ENCODE peak calls at places on chromosome 22, in six cellular contexts. J is A549, L is GM23248, C is substantia nigra, P is H9, F is heart left ventricle. T is an unnamed sample.

GRCh38 chr22:20083891-20084546 is 4.0 kb downstream of the DGCR8 start:
- DNase-seq in C (no peak), F (no peak), L (no peak), J (no peak), P (no peak), T (no peak)

GRCh38 chr22:25658641-25659040 is 83.3 kb upstream of the MYO18B start:
- DNase-seq in P (no peak), F (no peak), J (no peak), C (no peak), L (peak; percentile 11), T (no peak)

GRCh38 chr22:40241200-40241763 is 63.6 kb downstream of the TNRC6B start:
- DNase-seq in L (no peak), P (peak; percentile 3), F (no peak), J (no peak), C (no peak), T (no peak)

GRCh38 chr22:19448076-19448607 is 631 bp upstream of the C22orf39 start:
- DNase-seq in P (peak; percentile 47), J (peak; percentile 39), C (no peak), F (no peak), L (peak; percentile 88), T (no peak)

GRCh38 chr22:35054064-35054463 is 11.9 kb upstream of the ISX start:
- DNase-seq in F (no peak), C (no peak), J (no peak), P (no peak), L (no peak), T (no peak)

GRCh38 chr22:49201046-49201970 is 626.4 kb downstream of the BRD1 start:
- DNase-seq in C (no peak), J (no peak), F (peak; percentile 13), L (no peak), P (peak; percentile 14), T (no peak)

GRCh38 chr22:29149841-29150555 is 55.7 kb upstream of the EMID1 start:
- DNase-seq in F (no peak), L (no peak), P (peak; percentile 22), J (no peak), C (peak; percentile 73), T (no peak)

GRCh38 chr22:39994046-39994565 is 648 bp upstream of the FAM83F start:
- DNase-seq in C (no peak), L (no peak), F (no peak), P (no peak), J (no peak), T (no peak)

GRCh38 chr22:22763512-22763911 is 119.1 kb downstream of the GGTLC2 start:
- DNase-seq in F (no peak), C (no peak), P (no peak), J (no peak), L (no peak), T (no peak)

GRCh38 chr22:27378343-27378800 is 423.2 kb downstream of the MN1 start:
- DNase-seq in J (no peak), F (no peak), P (no peak), C (no peak), L (no peak), T (no peak)

GRCh38 chr22:24952837-24953293 is 349 bp downstream of the KIAA1671 start:
- DNase-seq in F (peak; percentile 33), L (peak; percentile 80), J (peak; percentile 73), P (peak; percentile 81), C (no peak), T (peak; percentile 65)

GRCh38 chr22:18133452-18133851 is 16.5 kb upstream of the USP18 start:
- DNase-seq in J (no peak), P (no peak), F (no peak), L (no peak), C (no peak), T (no peak)

GRCh38 chr22:22698263-22698750 is 53.9 kb downstream of the GGTLC2 start:
- DNase-seq in C (no peak), F (no peak), P (no peak), L (no peak), J (no peak), T (no peak)

GRCh38 chr22:39520874-39521857 is 804 bp downstream of the ATF4 start:
- DNase-seq in F (peak; percentile 89), J (no peak), L (peak; percentile 92), C (no peak), P (no peak), T (no peak)

GRCh38 chr22:17230239-17230638 is 11.0 kb upstream of the ADA2 start:
- DNase-seq in L (no peak), J (no peak), P (no peak), F (no peak), C (no peak), T (no peak)

GRCh38 chr22:18987765-18988164 is 51.7 kb upstream of the PRODH start:
- DNase-seq in J (peak; percentile 24), F (no peak), P (peak; percentile 77), L (peak; percentile 5), C (no peak), T (no peak)

GRCh38 chr22:49433717-49434611 is 393.7 kb downstream of the BRD1 start:
- DNase-seq in P (peak; percentile 71), L (no peak), F (no peak), C (no peak), J (peak; percentile 28), T (no peak)

GRCh38 chr22:20135846-20136602 is 4.4 kb downstream of the ZDHHC8 start:
- DNase-seq in L (no peak), C (no peak), P (no peak), J (no peak), F (no peak), T (no peak)

GRCh38 chr22:20437253-20438065 is at the start of gene SCARF2:
- DNase-seq in F (peak; percentile 81), L (peak; percentile 78), J (no peak), C (no peak), P (peak; percentile 70), T (no peak)

GRCh38 chr22:28977481-28977971 is 84.1 kb downstream of the C22orf31 start:
- DNase-seq in L (peak; percentile 25), F (no peak), J (no peak), P (no peak), C (no peak), T (no peak)

GRCh38 chr22:22021160-22021750 is 38.7 kb upstream of the TOP3B start:
- DNase-seq in J (no peak), F (no peak), C (no peak), P (no peak), L (peak; percentile 5), T (no peak)

GRCh38 chr22:27306771-27307170 is 494.8 kb downstream of the MN1 start:
- DNase-seq in P (no peak), L (no peak), C (no peak), F (no peak), J (no peak), T (no peak)

DNA sequence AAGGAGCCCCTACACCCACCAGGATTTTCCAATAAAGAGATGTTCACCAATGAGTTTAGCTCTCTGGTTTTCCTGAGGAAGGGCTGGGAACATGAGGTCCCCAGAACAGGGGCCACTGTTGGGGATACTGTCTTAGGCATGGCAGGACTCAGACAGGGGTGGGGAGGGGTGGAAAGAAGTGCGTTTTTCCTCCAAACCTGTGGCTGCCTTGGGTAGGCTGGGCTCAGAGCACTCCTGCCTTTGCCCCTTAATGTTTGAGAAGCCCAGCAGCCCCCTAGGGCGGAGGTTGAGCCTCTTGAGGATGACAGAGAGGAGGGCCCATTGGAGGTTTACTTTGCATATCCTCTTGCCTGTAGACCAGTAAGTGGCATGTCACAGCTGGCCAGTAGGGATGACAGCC is 10.6 kb downstream of the MTFP1 start:
- DNase-seq in C (no peak), L (no peak), P (no peak), F (no peak), J (no peak), T (no peak)
- H3K27ac ChIP-seq in C (no peak overlapping the region), L (no peak overlapping the region), P (no peak overlapping the region), F (no peak overlapping the region), J (no peak overlapping the region), T (no peak overlapping the region)

GRCh38 chr22:32632650-32633049 is 158.0 kb downstream of the FBXO7 start:
- DNase-seq in F (no peak), C (no peak), L (no peak), J (no peak), P (no peak), T (no peak)
- H3K27ac ChIP-seq in F (peak overlapping the region; percentile 22), C (no peak overlapping the region), L (no peak overlapping the region), J (no peak overlapping the region), P (no peak overlapping the region), T (no peak overlapping the region)

GRCh38 chr22:45527456-45527855 is 24.8 kb downstream of the FBLN1 start:
- DNase-seq in F (no peak), J (no peak), C (no peak), P (no peak), L (no peak), T (no peak)
- H3K27ac ChIP-seq in F (no peak overlapping the region), J (no peak overlapping the region), C (no peak overlapping the region), P (no peak overlapping the region), L (peak overlapping the region; percentile 35), T (no peak overlapping the region)

DNA sequence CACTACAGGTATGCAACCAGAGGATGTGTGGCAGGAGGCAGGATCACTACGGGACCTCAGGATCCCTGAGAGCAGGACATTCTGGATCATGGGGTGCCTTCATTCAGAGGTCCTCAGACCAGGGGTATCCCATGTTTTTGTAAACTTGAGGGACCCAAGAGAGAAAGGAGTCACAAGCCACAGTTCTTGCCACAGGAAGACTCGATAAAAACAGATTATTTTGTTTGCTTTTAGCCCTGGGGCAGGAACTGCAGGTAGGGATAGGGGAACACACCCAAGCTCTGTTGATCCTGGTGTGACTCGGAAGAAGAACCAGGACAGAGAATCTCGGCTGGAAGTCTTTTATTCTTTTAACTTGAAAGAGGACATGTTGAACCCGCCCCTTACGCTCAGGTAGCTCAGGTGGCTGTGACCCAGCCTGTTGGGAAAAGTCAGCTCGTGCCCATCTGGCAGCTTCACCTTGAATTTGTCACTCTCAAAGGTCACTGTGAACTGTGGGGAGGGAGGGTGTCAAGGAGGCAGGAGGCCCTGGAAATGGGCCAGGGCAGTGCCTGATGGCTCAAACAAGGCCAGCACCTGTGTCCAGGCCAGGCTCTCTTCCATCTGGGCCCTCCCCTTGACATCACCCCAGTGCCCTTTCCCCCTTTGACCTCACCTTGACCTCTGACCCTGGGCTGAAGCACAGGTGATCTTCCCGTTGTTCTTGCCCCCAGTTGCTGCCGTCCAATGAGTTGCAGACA is 9.8 kb downstream of the LGALS2 start:
- DNase-seq in C (no peak), J (no peak), F (no peak), P (peak; percentile 30), L (no peak), T (no peak)
- H3K27ac ChIP-seq in C (peak overlapping the region; percentile 98), J (peak overlapping the region; percentile 20), F (no peak overlapping the region), P (no peak overlapping the region), L (no peak overlapping the region), T (peak overlapping the region; percentile 89)

T was measured in caudate nucleus.